ENCODE peak calls at places on chromosomes 1 and 21, in four cellular contexts. X, T, M and N are unnamed samples.

GRCh38 chr1:116418091-116418830 is 45.2 kb downstream of the ATP1A1 start:
- DNase-seq in X (peak), T (peak), M (peak), N (peak)

GRCh38 chr1:208369050-208369449 is 124.9 kb upstream of the PLXNA2 start:
- DNase-seq in X (no peak), T (no peak), M (no peak), N (no peak)

GRCh38 chr1:176111835-176112234 is 95.3 kb downstream of the COP1 start:
- DNase-seq in X (peak), T (no peak), M (no peak), N (no peak)

GRCh38 chr1:117372863-117373412 is 5.7 kb downstream of the MAN1A2 start:
- DNase-seq in X (peak), T (no peak), M (no peak), N (no peak)

GRCh38 chr1:41109316-41110263 is 88.1 kb upstream of the SLFNL1 start:
- DNase-seq in X (peak), T (peak), M (peak), N (no peak)

GRCh38 chr1:225464851-225465792 is 37.3 kb upstream of the LBR start:
- DNase-seq in X (no peak), T (no peak), M (no peak), N (no peak)

GRCh38 chr1:53388963-53389362 is 61.1 kb upstream of the LRP8 start:
- DNase-seq in X (no peak), T (no peak), M (no peak), N (no peak)

GRCh38 chr1:246528933-246529731 is 22.1 kb upstream of the SMYD3 start:
- DNase-seq in X (no peak), T (no peak), M (no peak), N (no peak)

GRCh38 chr1:160416369-160416768 is 16.0 kb downstream of the VANGL2 start:
- DNase-seq in X (peak), T (peak), M (no peak), N (no peak)

GRCh38 chr1:172561252-172561651 is 28.3 kb downstream of the SUCO start:
- DNase-seq in X (peak), T (no peak), M (no peak), N (no peak)

GRCh38 chr1:182476625-182477024 is 26.7 kb downstream of the RGSL1 start:
- DNase-seq in X (no peak), T (no peak), M (no peak), N (no peak)

GRCh38 chr1:58438468-58438867 is 108.1 kb downstream of the OMA1 start:
- DNase-seq in X (no peak), T (no peak), M (no peak), N (no peak)

GRCh38 chr21:27275294-27275927 is 308.5 kb upstream of the ADAMTS5 start:
- DNase-seq in X (peak), T (no peak), M (no peak), N (no peak)

GRCh38 chr1:167703557-167703956 is 18.2 kb upstream of the MPZL1 start:
- DNase-seq in X (no peak), T (no peak), M (no peak), N (no peak)

GRCh38 chr1:12006167-12006921 is 13.0 kb upstream of the MIIP start:
- DNase-seq in X (no peak), T (no peak), M (no peak), N (no peak)

GRCh38 chr1:2212542-2213491 is 15.3 kb upstream of the SKI start:
- DNase-seq in X (peak), T (peak), M (peak), N (no peak)

GRCh38 chr21:39660596-39660995 is 47.9 kb downstream of the B3GALT5 start:
- DNase-seq in X (peak), T (no peak), M (peak), N (no peak)

GRCh38 chr1:226983998-226984364 is 43.9 kb downstream of the COQ8A start:
- DNase-seq in X (no peak), T (no peak), M (no peak), N (no peak)

GRCh38 chr1:115454835-115455511 is 116.9 kb upstream of the NGF start:
- DNase-seq in X (peak), T (no peak), M (peak), N (no peak)

GRCh38 chr1:222466150-222466865 is 81.6 kb downstream of the HHIPL2 start:
- DNase-seq in X (no peak), T (no peak), M (no peak), N (no peak)

GRCh38 chr1:156657161-156657970 is 15.4 kb downstream of the BCAN start:
- DNase-seq in X (peak), T (no peak), M (peak), N (no peak)

GRCh38 chr1:26132825-26133167 is 21.2 kb downstream of the PDIK1L start:
- DNase-seq in X (no peak), T (no peak), M (no peak), N (no peak)

GRCh38 chr1:223224465-223224864 is 81.4 kb upstream of the TLR5 start:
- DNase-seq in X (no peak), T (no peak), M (no peak), N (no peak)

GRCh38 chr1:51421961-51422360 is 91.6 kb upstream of the TTC39A start:
- DNase-seq in X (peak), T (peak), M (no peak), N (no peak)

GRCh38 chr1:9315411-9316079 is 22.9 kb downstream of the SPSB1 start:
- DNase-seq in X (peak), T (no peak), M (no peak), N (no peak)

GRCh38 chr1:64933296-64934070 is 32.9 kb downstream of the JAK1 start:
- DNase-seq in X (peak), T (no peak), M (no peak), N (no peak)

GRCh38 chr1:12692967-12693782 is 22.7 kb upstream of the AADACL3 start:
- DNase-seq in X (no peak), T (no peak), M (no peak), N (no peak)

GRCh38 chr1:119068427-119068826 is 72.0 kb downstream of the WARS2 start:
- DNase-seq in X (no peak), T (no peak), M (no peak), N (no peak)

GRCh38 chr1:150484431-150484830 is 2.8 kb upstream of the TARS2 start:
- DNase-seq in X (peak), T (no peak), M (no peak), N (no peak)

GRCh38 chr21:46196733-46197132 is 12.5 kb upstream of the SPATC1L start:
- DNase-seq in X (no peak), T (no peak), M (no peak), N (no peak)

GRCh38 chr1:185819798-185820197 is 85.6 kb downstream of the HMCN1 start:
- DNase-seq in X (no peak), T (no peak), M (no peak), N (no peak)
- TF ChIP-seq POLR2A in X (no peak), T (no peak), M (no peak), N (no peak)

GRCh38 chr1:21437341-21437640 is 2.6 kb upstream of the NBPF3 start:
- DNase-seq in X (no peak), T (no peak), M (no peak), N (no peak)

GRCh38 chr1:21435646-21436487 is 4.1 kb upstream of the NBPF3 start:
- DNase-seq in X (no peak), T (no peak), M (no peak), N (no peak)

GRCh38 chr1:21436488-21437340 is 3.2 kb upstream of the NBPF3 start:
- DNase-seq in X (no peak), T (no peak), M (no peak), N (no peak)

GRCh38 chr1:21439345-21439720 is 604 bp upstream of the NBPF3 start:
- DNase-seq in X (no peak), T (no peak), M (no peak), N (no peak)

DNA sequence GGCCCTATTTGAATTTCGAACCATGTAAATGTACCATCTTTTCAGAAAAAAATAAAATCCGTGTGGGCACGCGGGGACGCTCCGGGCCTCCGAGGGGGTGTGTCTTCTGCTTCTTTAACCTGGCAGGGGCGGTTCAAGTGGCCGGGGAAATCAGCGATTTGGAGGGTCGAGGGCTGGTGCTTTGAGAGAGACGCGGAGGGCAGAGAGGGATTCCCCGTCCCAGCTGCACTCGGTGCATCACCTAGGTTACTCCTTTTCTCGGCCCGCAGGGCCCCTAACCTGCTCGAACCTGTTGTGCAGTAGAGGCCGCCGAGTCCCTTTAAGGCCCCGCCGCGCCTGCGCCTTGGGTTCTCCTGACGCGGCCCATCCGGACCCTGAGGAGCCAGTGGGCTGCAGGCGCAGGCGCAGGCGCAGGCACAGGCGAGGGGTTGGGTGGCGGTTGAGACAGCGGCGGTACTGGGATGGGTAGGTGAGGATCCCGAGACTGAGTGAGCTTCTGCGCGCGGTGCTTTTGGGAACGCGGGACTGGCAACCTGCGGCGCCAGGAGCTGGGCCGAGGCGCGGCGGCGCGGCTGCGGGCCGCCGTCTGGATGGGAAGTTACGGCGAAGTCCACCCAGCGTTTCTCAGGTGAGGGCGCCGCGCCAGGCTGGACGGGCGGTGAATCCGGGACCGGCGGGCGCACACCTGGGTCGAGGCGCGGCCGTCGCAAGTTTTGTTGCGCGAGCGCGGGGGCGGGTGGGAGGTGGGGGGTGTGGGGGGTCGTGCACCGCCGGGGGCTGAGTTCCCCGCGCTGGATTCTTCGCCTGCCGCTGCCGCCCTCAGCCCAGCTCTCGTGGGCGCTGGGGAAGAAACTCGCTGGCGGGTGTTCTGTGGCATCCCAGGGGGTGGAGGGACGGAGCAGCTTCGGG is at the start of gene NBPF3:
- DNase-seq in X (peak), T (peak), M (peak), N (peak)
- TF ChIP-seq POLR2A in X (no peak), T (peak), M (peak), N (peak)

GRCh38 chr1:112057736-112058135 is 68.3 kb upstream of the KCND3 start:
- DNase-seq in X (no peak), T (no peak), M (no peak), N (no peak)
- TF ChIP-seq POLR2A in X (no peak), T (no peak), M (no peak), N (no peak)

GRCh38 chr1:109251277-109252166 is 2.2 kb downstream of the CELSR2 start:
- DNase-seq in X (no peak), T (no peak), M (no peak), N (no peak)

GRCh38 chr1:109249654-109250401 is 489 bp downstream of the CELSR2 start:
- DNase-seq in X (no peak), T (no peak), M (no peak), N (no peak)

GRCh38 chr1:109248797-109249629 is at the start of gene CELSR2:
- DNase-seq in X (peak), T (peak), M (no peak), N (no peak)

GRCh38 chr1:109252167-109252892 is 3.0 kb downstream of the CELSR2 start:
- DNase-seq in X (no peak), T (no peak), M (no peak), N (no peak)

GRCh38 chr1:109250454-109251276 is 1.3 kb downstream of the CELSR2 start:
- DNase-seq in X (no peak), T (no peak), M (no peak), N (no peak)
- TF ChIP-seq POLR2A in X (no peak), T (no peak), M (no peak), N (no peak)

DNA sequence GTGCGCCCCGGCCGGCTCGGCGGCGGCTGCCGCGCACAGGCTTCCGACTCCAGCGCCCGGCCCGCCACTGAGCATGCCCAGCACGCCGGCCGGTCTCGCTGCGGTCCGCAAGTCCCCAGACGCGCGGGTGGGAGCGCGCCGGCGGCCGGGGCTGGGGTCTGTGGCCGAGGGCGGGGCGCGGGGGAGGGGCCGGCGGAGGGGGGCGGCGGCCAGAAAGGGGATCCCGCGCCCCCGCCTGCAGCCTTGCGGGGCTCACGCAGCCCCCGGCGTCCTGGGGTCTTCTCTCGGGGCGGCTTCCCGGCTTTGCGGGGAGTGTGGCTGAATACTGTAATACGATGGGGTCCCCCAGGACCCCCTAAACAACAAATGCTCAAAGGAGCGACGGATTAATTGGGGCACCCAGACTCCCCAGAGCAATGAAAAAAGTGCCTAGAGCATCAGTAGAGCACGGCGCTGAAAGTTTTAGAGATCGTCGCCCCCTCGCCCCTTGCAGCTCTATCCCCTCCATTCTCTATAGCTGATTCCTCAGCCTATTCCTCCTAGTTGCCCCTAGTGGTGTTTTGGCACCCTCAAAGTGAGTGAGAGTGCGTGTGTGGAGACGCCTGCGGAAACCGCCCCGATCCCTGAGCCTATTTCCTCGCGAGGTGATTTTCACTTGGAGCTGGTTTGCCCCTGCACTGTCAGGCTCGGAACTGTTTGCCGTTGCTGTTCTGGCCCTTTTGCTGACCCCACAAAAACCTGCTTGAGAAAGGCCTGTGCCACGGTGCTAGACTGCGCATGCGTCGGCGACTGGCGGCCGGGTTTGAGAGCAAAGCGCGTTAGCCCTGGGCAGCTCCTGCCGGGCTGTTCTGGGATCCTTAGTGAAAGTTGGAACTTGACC is at the start of gene VAV3:
- DNase-seq in X (peak), T (no peak), M (no peak), N (no peak)
- TF ChIP-seq POLR2A in X (no peak), T (no peak), M (no peak), N (peak)

GRCh38 chr1:201085902-201086735 is 26.1 kb downstream of the CACNA1S start:
- DNase-seq in X (peak), T (peak), M (peak), N (no peak)
- TF ChIP-seq POLR2A in X (no peak), T (no peak), M (no peak), N (no peak)

DNA sequence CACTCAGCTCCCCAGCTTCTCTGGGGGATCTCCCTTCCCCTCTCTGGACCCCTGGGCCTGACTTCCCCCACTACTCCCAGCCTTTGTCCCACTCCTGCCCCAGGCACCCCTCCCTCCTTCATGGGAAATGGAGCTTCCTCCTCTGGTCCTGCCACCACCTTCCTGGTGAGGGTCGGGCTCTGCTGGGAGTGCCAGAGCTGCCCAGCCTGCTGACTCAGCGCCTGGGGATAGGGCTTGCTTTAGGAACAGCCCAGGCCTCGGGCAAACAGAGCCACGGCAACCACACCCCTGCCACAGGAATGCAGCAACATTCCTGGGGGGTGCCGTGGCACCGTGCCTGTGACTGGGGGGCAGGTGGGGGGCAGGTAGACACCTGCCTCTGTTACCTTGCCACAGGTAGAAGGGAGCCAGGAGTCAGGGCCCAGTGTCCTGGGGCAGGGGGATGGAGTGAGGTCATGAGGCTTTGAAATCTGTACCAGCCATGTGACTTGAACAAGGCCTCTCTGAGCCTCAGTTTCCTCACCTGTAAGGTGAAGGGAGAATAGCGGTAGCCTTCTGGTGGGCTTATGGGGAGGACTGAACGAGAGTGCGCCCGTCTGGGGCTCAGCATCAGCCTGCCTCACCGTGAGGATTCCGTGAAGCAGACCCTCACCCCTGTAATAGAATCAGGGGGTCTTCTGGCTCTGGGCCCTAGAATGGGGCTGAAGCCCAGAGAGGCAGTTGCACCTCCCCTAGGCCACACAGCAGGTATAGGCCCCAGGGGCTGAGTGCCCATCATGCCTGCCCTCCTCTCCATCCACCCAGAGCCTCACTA is 17.8 kb upstream of the EPHA2 start:
- DNase-seq in X (peak), T (peak), M (peak), N (no peak)
- TF ChIP-seq POLR2A in X (no peak), T (no peak), M (no peak), N (no peak)

GRCh38 chr21:37563641-37564340 is 197.2 kb downstream of the DYRK1A start:
- DNase-seq in X (peak), T (peak), M (peak), N (peak)
- TF ChIP-seq POLR2A in X (peak), T (peak), M (peak), N (peak)

GRCh38 chr1:37692078-37692833 is at the start of gene CDCA8:
- DNase-seq in X (peak), T (peak), M (peak), N (peak)
- TF ChIP-seq POLR2A in X (peak), T (peak), M (no peak), N (peak)